ENCODE peak calls at places on chromosomes 12 and 14, in four cellular contexts. X is tibial nerve, T is upper lobe of left lung, H is psoas muscle. W is an unnamed sample. For H3K9me3, the result is how much of the 10 kb centered on the place peaks cover.

GRCh38 chr12:113052326-113052725 is 4.2 kb upstream of the DTX1 start:
- DNase-seq in X (no peak), T (no peak), H (no peak), W (no peak)

GRCh38 chr12:46043972-46044520 is 53.7 kb upstream of the SCAF11 start:
- DNase-seq in X (no peak), T (no peak), H (no peak), W (no peak)

GRCh38 chr14:100824156-100824555 is 1.8 kb upstream of the MEG3 start:
- DNase-seq in X (no peak), T (no peak), H (peak), W (no peak)

GRCh38 chr12:7128681-7129593 is at the start of gene RBP5:
- DNase-seq in X (no peak), T (no peak), H (no peak), W (no peak)

GRCh38 chr12:66188584-66189475 is at the start of gene IRAK3:
- DNase-seq in X (peak), T (peak), H (peak), W (peak)

GRCh38 chr12:42086021-42086420 is 58.7 kb downstream of the GXYLT1 start:
- DNase-seq in X (no peak), T (no peak), H (no peak), W (no peak)

GRCh38 chr12:61654698-61655097 is 605.5 kb upstream of the USP15 start:
- DNase-seq in X (no peak), T (no peak), H (no peak), W (no peak)

GRCh38 chr12:131860472-131861260 is 32.5 kb downstream of the MMP17 start:
- DNase-seq in X (peak), T (peak), H (peak), W (no peak)

GRCh38 chr12:12916135-12916956 is 25.0 kb downstream of the GPRC5A start:
- DNase-seq in X (peak), T (peak), H (peak), W (peak)

GRCh38 chr12:68391905-68392304 is 59.7 kb upstream of the MDM1 start:
- DNase-seq in X (no peak), T (no peak), H (no peak), W (no peak)

GRCh38 chr14:59463773-59464650 is 1.2 kb downstream of the GPR135 start:
- DNase-seq in X (no peak), T (no peak), H (no peak), W (no peak)

GRCh38 chr14:58280954-58281787 is 17.2 kb upstream of the ARID4A start:
- DNase-seq in X (peak), T (no peak), H (no peak), W (no peak)

GRCh38 chr12:30795410-30795659 is 40.6 kb upstream of the CAPRIN2 start:
- DNase-seq in X (no peak), T (no peak), H (no peak), W (no peak)

GRCh38 chr12:47791351-47791746 is 18.3 kb downstream of the SLC48A1 start:
- DNase-seq in X (no peak), T (no peak), H (no peak), W (no peak)

GRCh38 chr12:131155131-131155530 is 201.4 kb downstream of the ADGRD1 start:
- DNase-seq in X (no peak), T (no peak), H (no peak), W (no peak)

GRCh38 chr12:70214972-70215617 is 28.1 kb upstream of the CNOT2 start:
- DNase-seq in X (no peak), T (no peak), H (no peak), W (no peak)

GRCh38 chr14:72679591-72680151 is 214.2 kb downstream of the DPF3 start:
- DNase-seq in X (no peak), T (no peak), H (no peak), W (no peak)

GRCh38 chr14:102988054-102988453 is 65.6 kb downstream of the AMN start:
- DNase-seq in X (no peak), T (no peak), H (no peak), W (no peak)

GRCh38 chr14:99393059-99393655 is 87.5 kb downstream of the SETD3 start:
- DNase-seq in X (no peak), T (peak), H (no peak), W (no peak)

GRCh38 chr14:72291908-72292688 is 359.9 kb downstream of the RGS6 start:
- DNase-seq in X (peak), T (no peak), H (no peak), W (no peak)

GRCh38 chr14:45716506-45716905 is 463.5 kb upstream of the MIS18BP1 start:
- DNase-seq in X (no peak), T (no peak), H (no peak), W (no peak)

GRCh38 chr12:85693093-85693665 is 143.0 kb downstream of the RASSF9 start:
- DNase-seq in X (no peak), T (no peak), H (no peak), W (no peak)

GRCh38 chr12:70049596-70050360 is 193.5 kb upstream of the CNOT2 start:
- DNase-seq in X (no peak), T (no peak), H (no peak), W (no peak)

GRCh38 chr14:104782823-104783170 is 12.8 kb downstream of the AKT1 start:
- DNase-seq in X (no peak), T (no peak), H (no peak), W (no peak)

GRCh38 chr12:75771023-75771422 is 259.6 kb upstream of the KRR1 start:
- DNase-seq in X (no peak), T (no peak), H (no peak), W (no peak)

GRCh38 chr14:34052658-34053014 is 101.8 kb upstream of the EGLN3 start:
- DNase-seq in X (no peak), T (no peak), H (peak), W (no peak)

GRCh38 chr12:122870867-122871664 is 24.9 kb downstream of the VPS37B start:
- DNase-seq in X (no peak), T (peak), H (no peak), W (no peak)

GRCh38 chr14:88535149-88535548 is 19.7 kb downstream of the PTPN21 start:
- DNase-seq in X (no peak), T (no peak), H (no peak), W (no peak)

GRCh38 chr12:8644345-8645248 is 18.0 kb downstream of the MFAP5 start:
- DNase-seq in X (no peak), T (no peak), H (no peak), W (no peak)

GRCh38 chr12:52033506-52034258 is 17.6 kb upstream of the NR4A1 start:
- DNase-seq in X (no peak), T (no peak), H (no peak), W (no peak)

GRCh38 chr14:69928111-69928523 is 48.9 kb downstream of the SMOC1 start:
- DNase-seq in X (no peak), T (no peak), H (no peak), W (no peak)

GRCh38 chr12:100348657-100349454 is 8.0 kb upstream of the SLC17A8 start:
- DNase-seq in X (no peak), T (no peak), H (no peak), W (no peak)

GRCh38 chr12:916240-916639 is 33.3 kb downstream of the RAD52 start:
- DNase-seq in X (no peak), T (no peak), H (peak), W (no peak)

GRCh38 chr12:72738811-72739210 is 466.6 kb downstream of the TRHDE start:
- DNase-seq in X (peak), T (no peak), H (no peak), W (no peak)

GRCh38 chr12:132030367-132031038 is 80.8 kb downstream of the EP400 start:
- DNase-seq in X (no peak), T (no peak), H (no peak), W (no peak)

GRCh38 chr12:89306827-89307498 is 45.3 kb downstream of the DUSP6 start:
- DNase-seq in X (no peak), T (no peak), H (no peak), W (no peak)

GRCh38 chr12:193282-193681 is 20.7 kb downstream of the SLC6A12 start:
- DNase-seq in X (no peak), T (no peak), H (no peak), W (no peak)

DNA sequence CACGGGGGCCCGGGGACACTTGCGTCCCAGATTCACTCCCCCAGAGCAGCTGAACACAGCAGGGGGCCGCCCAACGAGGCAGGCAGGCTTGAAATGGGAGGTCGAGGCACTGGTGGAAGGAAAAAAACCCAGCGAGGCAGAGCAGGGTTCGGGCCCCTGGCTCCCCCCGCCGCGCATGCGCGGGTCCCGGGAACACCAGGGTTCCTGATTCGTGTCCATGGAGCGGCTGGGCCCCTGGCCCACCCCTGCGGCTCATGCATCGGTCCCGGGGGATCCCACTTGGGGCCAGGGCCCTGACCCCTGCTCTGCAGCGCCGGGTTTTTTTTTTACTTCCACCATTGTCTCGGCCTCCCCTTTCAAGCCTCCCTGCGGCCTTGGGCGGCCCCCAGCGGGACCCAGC is 321.5 kb downstream of the ALG10 start:
- DNase-seq in X (no peak), T (no peak), H (no peak), W (no peak)
- H3K9me3 ChIP-seq in X (under half), T (half or more), H (under half), W (under half)

DNA sequence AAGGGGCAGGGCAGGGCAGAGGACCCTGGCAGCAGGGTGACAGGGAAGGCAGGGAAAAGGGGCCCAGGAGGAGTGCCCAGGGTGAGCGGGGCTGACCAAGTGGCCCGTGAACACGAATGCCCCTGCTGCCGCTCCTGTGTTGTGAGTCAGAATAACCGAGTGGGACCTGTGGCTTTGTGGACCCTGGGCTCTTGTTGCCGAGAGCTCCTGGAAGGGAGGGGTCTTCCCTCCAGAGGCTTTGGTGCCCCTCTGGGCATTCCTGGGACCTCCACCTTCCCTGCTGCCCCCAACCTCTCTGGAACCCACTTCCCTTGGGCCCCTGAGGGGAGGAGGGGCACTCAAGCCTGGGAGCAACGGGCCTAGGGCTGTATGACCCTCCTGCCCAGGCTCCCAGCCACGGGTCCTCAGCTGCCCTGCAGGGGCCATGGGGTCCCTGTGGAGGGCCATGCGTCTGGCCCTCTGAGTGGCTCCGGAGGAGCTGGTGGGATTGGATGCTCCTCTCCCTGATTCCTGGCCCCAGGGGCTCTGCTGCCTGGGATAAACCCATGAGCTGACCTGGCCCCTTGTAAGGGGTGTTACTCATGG is 319.4 kb downstream of the TMEM121 start:
- DNase-seq in X (no peak), T (peak), H (no peak), W (no peak)
- H3K9me3 ChIP-seq in X (under half), T (under half), H (under half), W (under half)

GRCh38 chr14:81953419-81953818 is 419.8 kb upstream of the SEL1L start:
- DNase-seq in X (no peak), T (no peak), H (no peak), W (no peak)

GRCh38 chr14:81955123-81955522 is 421.5 kb upstream of the SEL1L start:
- DNase-seq in X (no peak), T (no peak), H (no peak), W (no peak)

GRCh38 chr14:81946808-81947798 is 413.4 kb upstream of the SEL1L start:
- DNase-seq in X (no peak), T (no peak), H (no peak), W (no peak)

GRCh38 chr14:81952917-81953316 is 419.3 kb upstream of the SEL1L start:
- DNase-seq in X (no peak), T (no peak), H (no peak), W (no peak)
- H3K9me3 ChIP-seq in X (under half), T (under half), H (under half), W (under half)

GRCh38 chr12:34361721-34362316 is 339.5 kb downstream of the ALG10 start:
- DNase-seq in X (no peak), T (no peak), H (no peak), W (no peak)

GRCh38 chr12:34354239-34355200 is 332.2 kb downstream of the ALG10 start:
- DNase-seq in X (no peak), T (no peak), H (no peak), W (no peak)

GRCh38 chr12:34356233-34356987 is 334.1 kb downstream of the ALG10 start:
- DNase-seq in X (no peak), T (no peak), H (no peak), W (no peak)

GRCh38 chr12:34357791-34358190 is 335.5 kb downstream of the ALG10 start:
- DNase-seq in X (no peak), T (no peak), H (no peak), W (no peak)

DNA sequence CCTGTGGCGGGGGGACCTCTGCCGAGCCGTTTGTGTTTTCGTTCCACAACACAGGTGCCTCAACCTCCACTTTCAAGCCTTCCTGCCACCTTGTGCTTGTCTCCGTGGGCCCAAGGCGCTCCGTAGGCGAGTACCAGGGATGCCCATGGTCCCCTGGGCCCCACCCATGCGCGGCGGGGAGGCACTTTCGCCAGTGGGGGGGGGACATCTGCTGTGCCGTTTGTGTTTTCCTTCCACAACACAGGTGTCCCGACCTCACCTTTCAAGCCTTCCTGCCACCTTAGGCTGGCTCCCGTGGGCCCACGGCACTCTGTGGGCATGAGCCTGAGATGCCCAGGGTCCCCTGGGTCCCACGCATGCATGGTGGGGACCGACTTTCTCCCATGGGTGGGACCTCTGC is 335.9 kb downstream of the ALG10 start:
- DNase-seq in X (no peak), T (no peak), H (no peak), W (no peak)
- H3K9me3 ChIP-seq in X (under half), T (under half), H (under half), W (under half)

GRCh38 chr14:27025648-27026047 is 427.8 kb upstream of the NOVA1 start:
- DNase-seq in X (no peak), T (no peak), H (no peak), W (no peak)

GRCh38 chr14:27026097-27026496 is 428.3 kb upstream of the NOVA1 start:
- DNase-seq in X (no peak), T (no peak), H (no peak), W (no peak)
- H3K9me3 ChIP-seq in X (under half), T (under half), H (under half), W (under half)

GRCh38 chr14:90242444-90242843 is 13.9 kb upstream of the PSMC1 start:
- DNase-seq in X (no peak), T (no peak), H (no peak), W (no peak)
- H3K9me3 ChIP-seq in X (under half), T (under half), H (under half), W (under half)

DNA sequence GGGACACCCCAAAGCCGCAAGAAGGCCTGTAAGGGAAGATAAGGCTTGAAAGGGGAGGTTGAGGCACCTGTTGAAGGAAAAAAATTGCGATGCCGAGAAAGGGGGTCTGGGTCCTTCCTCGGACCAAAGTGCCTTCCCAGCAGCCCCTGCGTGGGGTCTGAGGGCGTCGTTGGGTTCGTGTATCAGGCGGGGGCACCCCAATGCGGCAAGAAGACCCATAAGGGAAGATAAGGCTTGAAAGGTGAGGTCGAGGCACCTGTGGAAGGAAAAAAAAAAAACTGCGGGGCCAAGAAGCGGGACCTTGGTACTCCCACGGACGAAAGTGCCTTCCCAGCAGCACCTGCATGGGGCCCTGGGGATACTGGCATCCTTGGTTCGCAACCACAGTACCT is 277.5 kb downstream of the ALG10 start:
- DNase-seq in X (no peak), T (no peak), H (peak), W (no peak)
- H3K9me3 ChIP-seq in X (under half), T (under half), H (under half), W (under half)

W was measured in T-helper 17 cell.